ENCODE peak calls at places on chromosomes 12 and 14, in five cellular contexts. H, Z, N, V and L are unnamed samples.
A peak's percentile ranks its signal among the peaks of the same experiment; 100 is the strongest.

GRCh38 chr12:13000935-13001724 is 1.1 kb upstream of the HEBP1 start:
- DNase-seq in H (peak; percentile 58), Z (peak; percentile 86), N (peak; percentile 87), V (peak; percentile 91), L (peak; percentile 26)

GRCh38 chr14:33123281-33123680 is 184.6 kb downstream of the NPAS3 start:
- DNase-seq in H (no peak), Z (no peak), N (no peak), V (no peak), L (no peak)

GRCh38 chr12:107616941-107617340 is 68.7 kb upstream of the PWP1 start:
- DNase-seq in H (no peak), Z (no peak), N (no peak), V (no peak), L (no peak)

GRCh38 chr12:114817491-114818440 is 133.8 kb upstream of the TBX3 start:
- DNase-seq in H (no peak), Z (no peak), N (no peak), V (peak; percentile 59), L (no peak)

GRCh38 chr14:96629082-96629481 is 126.9 kb downstream of the PAPOLA start:
- DNase-seq in H (peak; percentile 4), Z (peak; percentile 35), N (no peak), V (no peak), L (no peak)

GRCh38 chr12:26197832-26198231 is 2.5 kb downstream of the SSPN start:
- DNase-seq in H (no peak), Z (no peak), N (no peak), V (no peak), L (no peak)

GRCh38 chr12:95661360-95661759 is 110.1 kb upstream of the USP44 start:
- DNase-seq in H (no peak), Z (no peak), N (no peak), V (no peak), L (no peak)

GRCh38 chr14:100825691-100826331 is at the start of gene MEG3:
- DNase-seq in H (no peak), Z (peak; percentile 75), N (no peak), V (no peak), L (no peak)

GRCh38 chr12:3381059-3382047 is 109.7 kb upstream of the PRMT8 start:
- DNase-seq in H (no peak), Z (no peak), N (peak; percentile 65), V (no peak), L (no peak)

GRCh38 chr12:1162083-1162760 is 171.2 kb downstream of the ERC1 start:
- DNase-seq in H (no peak), Z (no peak), N (no peak), V (no peak), L (no peak)

GRCh38 chr12:126999352-126999751 is 1267.6 kb upstream of the TMEM132C start:
- DNase-seq in H (no peak), Z (no peak), N (no peak), V (no peak), L (no peak)

GRCh38 chr12:47799357-47799955 is 20.2 kb downstream of the HDAC7 start:
- DNase-seq in H (no peak), Z (peak; percentile 73), N (no peak), V (peak; percentile 84), L (no peak)

GRCh38 chr14:89881839-89882238 is 72.7 kb downstream of the EFCAB11 start:
- DNase-seq in H (no peak), Z (no peak), N (no peak), V (no peak), L (no peak)

GRCh38 chr12:47711448-47711847 is 5.6 kb upstream of the RPAP3 start:
- DNase-seq in H (no peak), Z (no peak), N (no peak), V (no peak), L (no peak)

GRCh38 chr12:109732321-109733305 is 19.0 kb downstream of the FAM222A start:
- DNase-seq in H (no peak), Z (peak; percentile 31), N (no peak), V (peak; percentile 62), L (peak; percentile 26)

GRCh38 chr12:96454396-96454795 is 35.0 kb upstream of the CFAP54 start:
- DNase-seq in H (no peak), Z (no peak), N (no peak), V (no peak), L (no peak)

GRCh38 chr14:100307215-100308111 is 1.2 kb upstream of the SLC25A29 start:
- DNase-seq in H (no peak), Z (no peak), N (peak; percentile 52), V (peak; percentile 80), L (no peak)

GRCh38 chr12:94266796-94267529 is 118.6 kb downstream of the PLXNC1 start:
- DNase-seq in H (no peak), Z (no peak), N (no peak), V (no peak), L (no peak)

GRCh38 chr14:70771781-70772212 is 37.5 kb downstream of the MAP3K9 start:
- DNase-seq in H (no peak), Z (no peak), N (no peak), V (no peak), L (no peak)

GRCh38 chr14:64878775-64879634 is 702 bp downstream of the SPTB start:
- DNase-seq in H (no peak), Z (no peak), N (peak; percentile 23), V (peak; percentile 58), L (no peak)

GRCh38 chr12:89250213-89250612 is 102.1 kb downstream of the DUSP6 start:
- DNase-seq in H (no peak), Z (no peak), N (no peak), V (no peak), L (no peak)

GRCh38 chr14:64955297-64955696 is 12.8 kb upstream of the GPX2 start:
- DNase-seq in H (no peak), Z (peak; percentile 28), N (peak; percentile 48), V (no peak), L (no peak)

GRCh38 chr12:69881771-69882170 is 56.7 kb downstream of the MYRFL start:
- DNase-seq in H (no peak), Z (no peak), N (no peak), V (no peak), L (no peak)

GRCh38 chr12:67661311-67662011 is 12.9 kb downstream of the DYRK2 start:
- DNase-seq in H (no peak), Z (no peak), N (no peak), V (no peak), L (no peak)

GRCh38 chr12:14886271-14886670 is 617 bp upstream of the MGP start:
- DNase-seq in H (no peak), Z (no peak), N (no peak), V (no peak), L (no peak)

GRCh38 chr12:124387510-124387855 is 92.6 kb downstream of the RFLNA start:
- DNase-seq in H (no peak), Z (peak; percentile 81), N (no peak), V (no peak), L (no peak)
- H3K4me3 ChIP-seq in H (peak overlapping the region; percentile 71), Z (no peak overlapping the region), N (no peak overlapping the region), V (peak overlapping the region; percentile 30), L (no peak overlapping the region)

GRCh38 chr14:50363734-50364113 is 33.0 kb downstream of the CDKL1 start:
- DNase-seq in H (peak; percentile 68), Z (no peak), N (no peak), V (no peak), L (peak; percentile 26)
- H3K4me3 ChIP-seq in H (peak overlapping the region; percentile 25), Z (peak overlapping the region; percentile 55), N (no peak overlapping the region), V (peak overlapping the region; percentile 2), L (peak overlapping the region; percentile 94)

GRCh38 chr14:75046275-75046674 is 5.0 kb downstream of the MLH3 start:
- DNase-seq in H (no peak), Z (no peak), N (no peak), V (no peak), L (no peak)

GRCh38 chr14:75046899-75047298 is 4.4 kb downstream of the MLH3 start:
- DNase-seq in H (no peak), Z (no peak), N (no peak), V (no peak), L (no peak)

GRCh38 chr14:75042040-75042439 is 9.2 kb downstream of the MLH3 start:
- DNase-seq in H (no peak), Z (no peak), N (no peak), V (no peak), L (no peak)

GRCh38 chr14:75044760-75045159 is 6.5 kb downstream of the MLH3 start:
- DNase-seq in H (no peak), Z (no peak), N (no peak), V (no peak), L (no peak)

GRCh38 chr14:75044322-75044721 is 6.9 kb downstream of the MLH3 start:
- DNase-seq in H (no peak), Z (no peak), N (no peak), V (no peak), L (no peak)
- H3K4me3 ChIP-seq in H (no peak overlapping the region), Z (no peak overlapping the region), N (no peak overlapping the region), V (no peak overlapping the region), L (no peak overlapping the region)

DNA sequence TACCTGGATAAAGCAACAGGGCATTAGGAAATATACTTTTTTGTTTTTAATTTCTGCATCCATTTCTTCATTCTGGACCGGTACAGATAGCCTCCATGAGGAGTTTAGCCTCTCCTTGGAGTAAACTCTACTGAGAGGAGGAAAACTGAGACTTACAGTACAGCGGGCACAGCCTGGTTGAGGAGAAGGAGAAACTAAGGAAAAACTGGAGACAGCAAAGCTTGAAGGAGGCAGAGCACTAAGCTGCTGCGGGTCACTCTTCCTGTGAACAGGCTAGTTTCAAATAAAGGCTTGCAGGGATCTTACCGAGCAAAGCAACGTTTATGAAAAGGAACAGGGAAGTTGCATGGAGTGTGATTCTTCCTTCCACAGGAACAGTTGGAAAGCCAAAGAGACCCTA is 362 bp upstream of the SSTR1 start:
- DNase-seq in H (no peak), Z (no peak), N (peak; percentile 14), V (no peak), L (no peak)
- H3K4me3 ChIP-seq in H (peak overlapping the region; percentile 72), Z (peak overlapping the region; percentile 75), N (peak overlapping the region; percentile 7), V (no peak overlapping the region), L (no peak overlapping the region)